ENCODE peak calls at places on chromosomes 7 and 10, in seven cellular contexts. M is tibial nerve; J is GM23248; Z is neural progenitor cell; C is CD4-positive, CD25-positive, alpha-beta regulatory T cell; I is upper lobe of right lung; O is lung. B is an unnamed sample. For H3K9me3, the result is how much of the 10 kb centered on the place peaks cover.

GRCh38 chr10:74153123-74153522 is 2.1 kb downstream of the ADK start:
- DNase-seq in M (no peak), I (no peak), C (no peak), O (no peak), Z (peak), J (peak), B (peak)

GRCh38 chr7:36600314-36600682 is 124.0 kb downstream of the AOAH start:
- DNase-seq in M (no peak), J (no peak), C (no peak), I (no peak), Z (no peak), O (peak), B (no peak)

GRCh38 chr10:62380002-62380401 is 5.8 kb downstream of the ZNF365 start:
- DNase-seq in J (peak), C (no peak), O (no peak), M (no peak), Z (no peak), I (no peak), B (peak)

GRCh38 chr7:28166982-28167715 is 13.4 kb downstream of the JAZF1 start:
- DNase-seq in O (no peak), M (no peak), C (no peak), J (no peak), I (no peak), Z (no peak), B (no peak)

GRCh38 chr7:84637568-84638338 is 443.2 kb upstream of the SEMA3A start:
- DNase-seq in Z (peak), C (no peak), J (peak), O (no peak), I (no peak), M (no peak), B (peak)

GRCh38 chr10:48245977-48246376 is 28.5 kb downstream of the FRMPD2 start:
- DNase-seq in C (no peak), J (no peak), Z (no peak), O (no peak), I (no peak), M (no peak), B (no peak)

GRCh38 chr10:49518566-49518965 is 20.4 kb downstream of the ERCC6 start:
- DNase-seq in J (no peak), O (no peak), I (no peak), M (no peak), C (no peak), Z (no peak), B (no peak)

GRCh38 chr7:55534916-55535636 is 37.2 kb downstream of the VOPP1 start:
- DNase-seq in J (no peak), Z (no peak), O (no peak), I (no peak), M (no peak), C (no peak), B (no peak)

GRCh38 chr7:151893405-151893923 is 16.5 kb upstream of the PRKAG2 start:
- DNase-seq in O (no peak), I (no peak), Z (no peak), C (no peak), J (no peak), M (no peak), B (no peak)

GRCh38 chr7:42930889-42931288 is 1.1 kb downstream of the PSMA2 start:
- DNase-seq in O (no peak), I (no peak), Z (no peak), C (no peak), M (no peak), J (peak), B (no peak)

GRCh38 chr7:106313456-106313891 is 28.7 kb upstream of the NAMPT start:
- DNase-seq in J (peak), O (no peak), M (no peak), C (no peak), I (no peak), Z (no peak), B (peak)

GRCh38 chr10:131024259-131025131 is 287.0 kb downstream of the TCERG1L start:
- DNase-seq in O (no peak), J (no peak), Z (no peak), C (no peak), I (peak), M (no peak), B (no peak)

GRCh38 chr7:112080441-112080840 is 125.8 kb downstream of the DOCK4 start:
- DNase-seq in Z (no peak), C (no peak), O (no peak), M (no peak), J (peak), I (no peak), B (peak)

GRCh38 chr7:44094365-44094764 is 9.8 kb upstream of the AEBP1 start:
- DNase-seq in O (no peak), Z (no peak), C (no peak), I (no peak), M (no peak), J (no peak), B (no peak)

GRCh38 chr7:146366938-146367337 is 250.3 kb downstream of the CNTNAP2 start:
- DNase-seq in Z (no peak), O (no peak), M (no peak), C (no peak), J (peak), I (no peak), B (peak)

GRCh38 chr7:129612112-129613015 is 844 bp downstream of the NRF1 start:
- DNase-seq in J (peak), M (peak), Z (peak), O (peak), C (peak), I (peak), B (peak)

GRCh38 chr7:74658171-74659004 is 870 bp downstream of the GTF2I start:
- DNase-seq in M (peak), O (peak), C (peak), J (peak), Z (peak), I (peak), B (peak)

GRCh38 chr7:39741942-39742623 is 118.7 kb downstream of the RALA start:
- DNase-seq in M (no peak), J (peak), I (peak), Z (peak), O (no peak), C (no peak), B (peak)

GRCh38 chr10:2949221-2949947 is 118.0 kb upstream of the PFKP start:
- DNase-seq in Z (no peak), C (no peak), M (no peak), O (no peak), I (no peak), J (no peak), B (no peak)

GRCh38 chr7:155365146-155365874 is 67.6 kb downstream of the INSIG1 start:
- DNase-seq in I (peak), J (no peak), M (no peak), C (no peak), Z (no peak), O (no peak), B (no peak)

GRCh38 chr7:134643131-134643530 is 3.5 kb upstream of the BPGM start:
- DNase-seq in I (no peak), C (no peak), Z (no peak), M (no peak), O (peak), J (no peak), B (peak)

GRCh38 chr10:34319197-34319846 is 495.8 kb downstream of the PARD3 start:
- DNase-seq in J (peak), Z (no peak), C (no peak), I (no peak), O (peak), M (no peak), B (peak)

GRCh38 chr10:120514035-120514620 is 57.1 kb downstream of the PLPP4 start:
- DNase-seq in C (no peak), J (peak), O (no peak), M (no peak), I (no peak), Z (peak), B (peak)

GRCh38 chr7:137992738-137993394 is 9.0 kb downstream of the CREB3L2 start:
- DNase-seq in M (peak), Z (no peak), C (no peak), J (peak), I (no peak), O (no peak), B (no peak)

GRCh38 chr10:86693721-86694369 is 25.5 kb downstream of the LDB3 start:
- DNase-seq in I (no peak), M (no peak), J (peak), Z (peak), O (peak), C (no peak), B (peak)

GRCh38 chr7:30612658-30613265 is 18.1 kb downstream of the GARS1 start:
- DNase-seq in C (no peak), J (peak), O (no peak), Z (no peak), M (no peak), I (no peak), B (no peak)

GRCh38 chr10:31319602-31320178 is 674 bp downstream of the ZEB1 start:
- DNase-seq in O (peak), I (peak), J (no peak), C (no peak), M (no peak), Z (peak), B (no peak)

GRCh38 chr7:22087861-22088260 is 142.2 kb upstream of the CDCA7L start:
- DNase-seq in C (no peak), I (no peak), Z (no peak), O (no peak), M (no peak), J (no peak), B (no peak)

GRCh38 chr7:100583132-100584045 is 2.5 kb downstream of the LRCH4 start:
- DNase-seq in Z (no peak), C (peak), O (peak), I (peak), J (no peak), M (peak), B (no peak)

GRCh38 chr10:108561649-108562048 is 1361.7 kb downstream of the XPNPEP1 start:
- DNase-seq in C (no peak), M (no peak), O (no peak), I (no peak), Z (no peak), J (peak), B (peak)

GRCh38 chr7:153682628-153683027 is 369.6 kb upstream of the DPP6 start:
- DNase-seq in M (no peak), I (no peak), Z (no peak), J (no peak), C (no peak), O (no peak), B (no peak)
- H3K9me3 ChIP-seq in M (under half), I (under half), Z (under half), J (under half), C (under half), O (under half), B (under half)

DNA sequence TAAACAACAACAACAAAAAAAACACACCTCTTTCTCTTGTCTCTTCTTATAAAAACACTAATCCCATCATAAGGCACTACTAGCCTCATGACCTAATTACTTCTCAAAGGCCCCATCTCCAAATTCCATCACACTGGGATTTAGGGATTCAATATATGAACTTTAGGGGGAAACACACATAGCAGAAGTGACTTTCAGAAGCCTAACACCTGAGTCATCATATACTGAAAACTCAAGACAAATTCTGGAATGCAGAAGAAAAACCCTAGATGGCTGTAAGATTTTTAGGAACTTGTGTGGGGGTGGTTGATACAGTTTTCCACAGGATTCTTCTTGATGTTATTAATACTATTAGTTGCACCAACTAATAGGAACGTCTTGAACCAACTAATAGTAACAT is 33.7 kb upstream of the CSTF2T start:
- DNase-seq in J (peak), C (no peak), M (no peak), O (no peak), I (no peak), Z (no peak), B (peak)
- H3K9me3 ChIP-seq in J (under half), C (under half), M (under half), O (under half), I (under half), Z (under half), B (under half)

GRCh38 chr10:37687581-37687980 is 169.8 kb downstream of the ZNF248 start:
- DNase-seq in O (no peak), Z (no peak), J (no peak), C (no peak), M (no peak), I (no peak), B (no peak)

GRCh38 chr10:37681617-37681999 is 175.8 kb downstream of the ZNF248 start:
- DNase-seq in M (no peak), J (no peak), O (no peak), C (no peak), Z (no peak), I (no peak), B (no peak)

GRCh38 chr10:37684765-37685164 is 172.6 kb downstream of the ZNF248 start:
- DNase-seq in Z (no peak), M (no peak), O (no peak), J (no peak), I (no peak), C (no peak), B (no peak)

GRCh38 chr10:37682617-37683016 is 174.8 kb downstream of the ZNF248 start:
- DNase-seq in O (no peak), C (no peak), J (no peak), M (no peak), I (peak), Z (no peak), B (no peak)

GRCh38 chr10:37685741-37686683 is 171.4 kb downstream of the ZNF248 start:
- DNase-seq in C (no peak), Z (no peak), J (no peak), O (no peak), I (no peak), M (no peak), B (no peak)
- H3K9me3 ChIP-seq in C (under half), Z (under half), J (under half), O (under half), I (under half), M (under half), B (under half)

DNA sequence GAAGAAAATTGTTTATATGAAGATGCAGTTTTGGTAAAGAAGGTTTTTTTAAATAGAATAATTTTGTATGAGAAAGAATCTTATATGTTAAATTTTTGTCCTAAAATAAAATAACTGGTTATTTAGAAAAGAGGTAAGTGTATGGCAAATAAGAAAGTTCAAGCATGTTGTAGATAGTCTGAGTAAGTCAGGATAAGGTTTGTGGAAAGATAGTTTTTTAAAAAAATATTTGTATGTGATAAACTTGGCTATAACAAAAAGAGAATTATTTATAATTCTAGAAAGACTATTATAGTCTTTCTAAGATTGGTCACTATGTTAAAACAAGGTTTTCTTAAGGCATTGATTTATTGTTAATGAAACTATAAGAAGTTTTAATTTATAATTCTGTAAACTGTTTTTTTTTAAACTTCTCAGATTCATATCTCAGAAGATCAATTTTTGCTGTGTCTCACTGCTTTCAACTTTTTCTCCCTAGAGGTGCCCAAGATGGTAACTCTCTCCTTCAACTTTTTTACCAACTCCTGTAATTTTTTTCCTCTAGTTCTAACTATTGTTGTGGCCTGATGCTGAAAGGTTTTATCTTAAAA is 698.6 kb downstream of the CCSER2 start:
- DNase-seq in J (no peak), M (no peak), O (no peak), I (no peak), Z (no peak), C (no peak), B (no peak)
- H3K9me3 ChIP-seq in J (under half), M (under half), O (under half), I (under half), Z (under half), C (under half), B (under half)